ENCODE peak calls at places on chromosomes 5 and 9, in four cellular contexts. Y is SHP77; Q is BJ; P is CD8-positive, alpha-beta memory T cell. E is an unnamed sample.

GRCh38 chr5:32597046-32597629 is 11.8 kb downstream of the SUB1 start:
- DNase-seq in Y (no peak), Q (no peak), P (no peak), E (no peak)

GRCh38 chr9:23586906-23587305 is 239.1 kb downstream of the ELAVL2 start:
- DNase-seq in Y (no peak), Q (no peak), P (no peak), E (no peak)

GRCh38 chr9:125984461-125984860 is 237.3 kb downstream of the PBX3 start:
- DNase-seq in Y (no peak), Q (no peak), P (no peak), E (no peak)

GRCh38 chr9:137267933-137268355 is 9.6 kb upstream of the TOR4A start:
- DNase-seq in Y (no peak), Q (no peak), P (no peak), E (no peak)

GRCh38 chr9:94952553-94953373 is 226.3 kb downstream of the AOPEP start:
- DNase-seq in Y (no peak), Q (no peak), P (no peak), E (no peak)

GRCh38 chr5:75192264-75192663 is 44.4 kb downstream of the ANKRD31 start:
- DNase-seq in Y (no peak), Q (no peak), P (no peak), E (no peak)

GRCh38 chr9:22214021-22214420 is 204.9 kb upstream of the CDKN2B start:
- DNase-seq in Y (no peak), Q (no peak), P (no peak), E (no peak)

GRCh38 chr9:130421802-130422276 is 22.9 kb upstream of the ASS1 start:
- DNase-seq in Y (peak; percentile 77), Q (no peak), P (no peak), E (no peak)

GRCh38 chr9:135976531-135976930 is 15.4 kb upstream of the UBAC1 start:
- DNase-seq in Y (no peak), Q (no peak), P (no peak), E (no peak)

GRCh38 chr5:163645421-163646416 is 140.3 kb downstream of the MAT2B start:
- DNase-seq in Y (no peak), Q (no peak), P (no peak), E (no peak)

GRCh38 chr5:39231705-39232525 is 12.6 kb upstream of the FYB1 start:
- DNase-seq in Y (no peak), Q (no peak), P (no peak), E (no peak)

GRCh38 chr9:83384214-83384613 is 154.0 kb downstream of the FRMD3 start:
- DNase-seq in Y (peak; percentile 48), Q (no peak), P (no peak), E (no peak)

GRCh38 chr5:32030686-32031478 is 143.2 kb downstream of the GOLPH3 start:
- DNase-seq in Y (no peak), Q (no peak), P (no peak), E (no peak)

GRCh38 chr5:143606043-143606752 is 202.7 kb upstream of the NR3C1 start:
- DNase-seq in Y (no peak), Q (no peak), P (no peak), E (peak; percentile 24)

GRCh38 chr5:157816682-157817268 is 42.2 kb downstream of the CLINT1 start:
- DNase-seq in Y (no peak), Q (no peak), P (no peak), E (no peak)

GRCh38 chr9:98550206-98550820 is 158.4 kb downstream of the GABBR2 start:
- DNase-seq in Y (no peak), Q (no peak), P (no peak), E (no peak)

GRCh38 chr9:1726993-1727759 is 288.0 kb upstream of the SMARCA2 start:
- DNase-seq in Y (no peak), Q (no peak), P (no peak), E (no peak)

GRCh38 chr5:194603-195209 is 3.4 kb downstream of the LRRC14B start:
- DNase-seq in Y (no peak), Q (no peak), P (no peak), E (no peak)

E was measured in activated T-helper 2 cell treated with anti-CD3 and anti-CD28 coated beads, Interferon-gamma antibody, Interleukin-2, Interleukin-4, amounts not matched to agents 10 μg/mL and 5 μg/mL and 100 μg/mL, durations not matched to agents 14 hours and 24 hours and 36 hours.